ENCODE peak calls at places on chromosome 1, in seven cellular contexts. One of them, this sample, is unnamed. For H3K4me1, the result is how much of the 10 kb centered on the place peaks cover.

GRCh38 chr1:226656201-226656600 is 82.9 kb downstream of the ITPKB start:
- DNase-seq in body of pancreas: peak
- DNase-seq in K562: no peak
- DNase-seq in foreskin keratinocyte: no peak
- DNase-seq in transverse colon: no peak
- DNase-seq in breast epithelium: no peak
- DNase-seq in mesenchymal stem cell: no peak
- DNase-seq in this sample: no peak

GRCh38 chr1:187809547-187809946 is 980.8 kb downstream of the PLA2G4A start:
- DNase-seq in body of pancreas: no peak
- DNase-seq in foreskin keratinocyte: no peak
- DNase-seq in K562: no peak
- DNase-seq in transverse colon: no peak
- DNase-seq in breast epithelium: no peak
- DNase-seq in mesenchymal stem cell: no peak
- DNase-seq in this sample: no peak

GRCh38 chr1:85303440-85304162 is 27.2 kb upstream of the BCL10 start:
- DNase-seq in foreskin keratinocyte: no peak
- DNase-seq in transverse colon: no peak
- DNase-seq in K562: no peak
- DNase-seq in body of pancreas: no peak
- DNase-seq in breast epithelium: no peak
- DNase-seq in mesenchymal stem cell: no peak
- DNase-seq in this sample: no peak

GRCh38 chr1:229107302-229107815 is 163.6 kb upstream of the RAB4A start:
- DNase-seq in transverse colon: no peak
- DNase-seq in breast epithelium: no peak
- DNase-seq in K562: no peak
- DNase-seq in body of pancreas: no peak
- DNase-seq in foreskin keratinocyte: no peak
- DNase-seq in mesenchymal stem cell: no peak
- DNase-seq in this sample: no peak

GRCh38 chr1:226763741-226764264 is 24.7 kb upstream of the ITPKB start:
- DNase-seq in mesenchymal stem cell: peak
- DNase-seq in breast epithelium: no peak
- DNase-seq in transverse colon: no peak
- DNase-seq in K562: no peak
- DNase-seq in body of pancreas: no peak
- DNase-seq in foreskin keratinocyte: peak
- DNase-seq in this sample: peak

GRCh38 chr1:184970691-184971161 is 3.6 kb downstream of the NIBAN1 start:
- DNase-seq in foreskin keratinocyte: no peak
- DNase-seq in transverse colon: no peak
- DNase-seq in breast epithelium: no peak
- DNase-seq in K562: no peak
- DNase-seq in body of pancreas: no peak
- DNase-seq in mesenchymal stem cell: peak
- DNase-seq in this sample: no peak

GRCh38 chr1:168217664-168218063 is 8.1 kb upstream of the SFT2D2 start:
- DNase-seq in K562: no peak
- DNase-seq in foreskin keratinocyte: no peak
- DNase-seq in breast epithelium: no peak
- DNase-seq in transverse colon: no peak
- DNase-seq in body of pancreas: no peak
- DNase-seq in mesenchymal stem cell: no peak
- DNase-seq in this sample: no peak

GRCh38 chr1:27503961-27504587 is 14.1 kb upstream of the WASF2 start:
- DNase-seq in breast epithelium: no peak
- DNase-seq in foreskin keratinocyte: no peak
- DNase-seq in body of pancreas: no peak
- DNase-seq in K562: no peak
- DNase-seq in mesenchymal stem cell: no peak
- DNase-seq in transverse colon: no peak
- DNase-seq in this sample: no peak

GRCh38 chr1:46557403-46557802 is 6.0 kb upstream of the KNCN start:
- DNase-seq in K562: no peak
- DNase-seq in mesenchymal stem cell: no peak
- DNase-seq in foreskin keratinocyte: no peak
- DNase-seq in breast epithelium: no peak
- DNase-seq in body of pancreas: no peak
- DNase-seq in transverse colon: no peak
- DNase-seq in this sample: no peak

GRCh38 chr1:63698001-63698838 is 75.6 kb upstream of the ROR1 start:
- DNase-seq in mesenchymal stem cell: no peak
- DNase-seq in K562: no peak
- DNase-seq in breast epithelium: no peak
- DNase-seq in body of pancreas: peak
- DNase-seq in transverse colon: peak
- DNase-seq in foreskin keratinocyte: no peak
- DNase-seq in this sample: no peak

GRCh38 chr1:120178799-120179419 is 2.6 kb upstream of the SEC22B start:
- DNase-seq in breast epithelium: no peak
- DNase-seq in mesenchymal stem cell: no peak
- DNase-seq in foreskin keratinocyte: no peak
- DNase-seq in body of pancreas: no peak
- DNase-seq in K562: no peak
- DNase-seq in transverse colon: no peak
- DNase-seq in this sample: no peak

GRCh38 chr1:15322648-15323350 is 75.8 kb downstream of the FHAD1 start:
- DNase-seq in K562: peak
- DNase-seq in foreskin keratinocyte: no peak
- DNase-seq in breast epithelium: no peak
- DNase-seq in mesenchymal stem cell: peak
- DNase-seq in body of pancreas: peak
- DNase-seq in transverse colon: peak
- DNase-seq in this sample: no peak

GRCh38 chr1:112697781-112698201 is 9.1 kb downstream of the RHOC start:
- DNase-seq in body of pancreas: no peak
- DNase-seq in transverse colon: no peak
- DNase-seq in K562: peak
- DNase-seq in breast epithelium: no peak
- DNase-seq in foreskin keratinocyte: no peak
- DNase-seq in mesenchymal stem cell: no peak
- DNase-seq in this sample: no peak

GRCh38 chr1:97904528-97904927 is 16.3 kb downstream of the DPYD start:
- DNase-seq in foreskin keratinocyte: no peak
- DNase-seq in mesenchymal stem cell: peak
- DNase-seq in breast epithelium: no peak
- DNase-seq in body of pancreas: no peak
- DNase-seq in transverse colon: no peak
- DNase-seq in K562: no peak
- DNase-seq in this sample: no peak

GRCh38 chr1:151968791-151969399 is 24.8 kb downstream of the S100A10 start:
- DNase-seq in foreskin keratinocyte: no peak
- DNase-seq in transverse colon: no peak
- DNase-seq in body of pancreas: no peak
- DNase-seq in mesenchymal stem cell: no peak
- DNase-seq in breast epithelium: no peak
- DNase-seq in K562: no peak
- DNase-seq in this sample: no peak

GRCh38 chr1:55427576-55427975 is 212.4 kb upstream of the USP24 start:
- DNase-seq in breast epithelium: no peak
- DNase-seq in mesenchymal stem cell: no peak
- DNase-seq in K562: no peak
- DNase-seq in foreskin keratinocyte: no peak
- DNase-seq in body of pancreas: no peak
- DNase-seq in transverse colon: no peak
- DNase-seq in this sample: no peak

GRCh38 chr1:52574594-52574993 is 21.7 kb upstream of the TUT4 start:
- DNase-seq in breast epithelium: no peak
- DNase-seq in foreskin keratinocyte: peak
- DNase-seq in mesenchymal stem cell: peak
- DNase-seq in transverse colon: no peak
- DNase-seq in body of pancreas: no peak
- DNase-seq in K562: no peak
- DNase-seq in this sample: no peak

GRCh38 chr1:78291872-78292271 is 198.9 kb upstream of the PTGFR start:
- DNase-seq in mesenchymal stem cell: no peak
- DNase-seq in body of pancreas: no peak
- DNase-seq in foreskin keratinocyte: no peak
- DNase-seq in transverse colon: no peak
- DNase-seq in breast epithelium: no peak
- DNase-seq in K562: no peak
- DNase-seq in this sample: no peak

GRCh38 chr1:36238433-36238832 is 14.2 kb downstream of the THRAP3 start:
- DNase-seq in transverse colon: no peak
- DNase-seq in breast epithelium: no peak
- DNase-seq in body of pancreas: no peak
- DNase-seq in K562: no peak
- DNase-seq in foreskin keratinocyte: no peak
- DNase-seq in mesenchymal stem cell: peak
- DNase-seq in this sample: no peak

GRCh38 chr1:36236302-36236701 is 12.1 kb downstream of the THRAP3 start:
- DNase-seq in breast epithelium: no peak
- DNase-seq in K562: no peak
- DNase-seq in foreskin keratinocyte: no peak
- DNase-seq in mesenchymal stem cell: no peak
- DNase-seq in transverse colon: no peak
- DNase-seq in body of pancreas: no peak
- DNase-seq in this sample: no peak

DNA sequence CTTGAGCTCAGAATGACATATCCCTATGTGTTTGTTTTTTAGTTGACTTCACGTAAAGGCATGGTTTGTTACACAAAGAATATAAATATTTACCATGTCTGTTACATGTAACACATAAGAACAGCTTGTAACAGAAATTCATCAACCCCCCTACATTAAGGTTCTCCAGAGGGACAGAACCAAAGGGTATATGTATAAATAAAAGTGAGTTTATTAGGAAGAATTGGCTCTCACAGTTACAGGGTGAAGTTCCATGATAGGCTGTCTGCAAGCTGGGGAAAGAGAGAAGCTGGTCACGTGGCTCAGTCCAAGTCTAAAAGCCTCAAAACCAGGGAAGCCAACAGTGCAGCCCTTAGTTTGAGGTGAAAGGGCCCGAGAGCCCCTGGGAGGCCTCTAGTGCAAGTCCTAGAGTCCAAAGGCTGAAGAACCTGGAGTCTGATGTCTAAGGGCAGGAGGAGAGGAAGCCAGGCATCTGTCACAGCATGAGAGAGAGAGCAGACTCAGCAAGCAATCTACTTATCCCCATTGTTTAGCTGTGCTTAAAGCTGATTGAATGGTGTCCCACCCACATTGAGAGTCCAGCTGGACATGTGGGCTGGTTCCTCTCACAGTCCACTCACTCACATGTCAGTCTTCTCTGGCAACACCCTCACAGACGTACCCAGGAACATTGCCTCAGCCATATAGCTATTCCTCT is 15.8 kb downstream of the THRAP3 start:
- DNase-seq in K562: no peak
- DNase-seq in transverse colon: no peak
- DNase-seq in mesenchymal stem cell: peak
- DNase-seq in breast epithelium: no peak
- DNase-seq in body of pancreas: no peak
- DNase-seq in foreskin keratinocyte: no peak
- DNase-seq in this sample: no peak
- H3K27ac ChIP-seq in K562: peak
- H3K27ac ChIP-seq in transverse colon: peak
- H3K27ac ChIP-seq in mesenchymal stem cell: peak
- H3K27ac ChIP-seq in breast epithelium: no peak
- H3K27ac ChIP-seq in body of pancreas: no peak
- H3K27ac ChIP-seq in foreskin keratinocyte: no peak
- H3K27ac ChIP-seq in this sample: no peak

DNA sequence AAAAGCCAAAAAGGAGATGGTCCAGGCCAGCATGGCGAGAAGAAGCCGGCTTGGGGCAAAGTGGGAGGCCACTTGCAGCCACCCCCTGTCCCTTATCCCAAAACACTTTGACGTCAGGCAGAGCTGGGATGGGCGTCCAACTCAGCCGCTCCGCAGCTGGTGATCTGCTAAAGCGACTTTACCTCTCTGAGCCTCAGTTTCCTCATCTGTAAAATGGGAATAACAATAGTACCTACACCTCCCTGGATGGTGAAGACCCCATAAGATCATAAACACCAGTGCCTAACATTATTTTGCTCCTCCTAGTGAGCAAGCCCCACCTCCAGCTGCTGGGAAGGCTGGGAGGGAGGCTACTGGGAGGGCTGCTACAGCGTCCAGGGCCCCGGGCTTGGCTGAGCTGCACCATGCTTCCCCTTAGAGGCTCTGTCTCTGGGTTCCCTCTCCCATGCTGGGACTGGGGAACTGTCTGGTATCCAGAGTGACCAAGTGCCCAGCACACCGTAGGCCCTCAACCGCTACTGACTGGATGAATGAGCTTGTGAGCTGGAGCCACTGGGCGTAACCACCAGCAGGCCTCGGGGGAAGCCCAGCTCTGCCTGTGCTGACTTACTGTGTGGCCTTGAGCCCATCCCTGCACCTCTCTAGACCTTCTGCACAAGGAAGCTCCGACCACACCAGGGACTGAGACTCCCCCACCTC is 18.3 kb downstream of the IFFO2 start:
- DNase-seq in breast epithelium: no peak
- DNase-seq in body of pancreas: no peak
- DNase-seq in foreskin keratinocyte: no peak
- DNase-seq in transverse colon: no peak
- DNase-seq in K562: no peak
- DNase-seq in mesenchymal stem cell: peak
- DNase-seq in this sample: no peak
- H3K4me1 ChIP-seq in breast epithelium: under half
- H3K4me1 ChIP-seq in body of pancreas: half or more
- H3K4me1 ChIP-seq in foreskin keratinocyte: under half
- H3K4me1 ChIP-seq in transverse colon: under half
- H3K4me1 ChIP-seq in K562: under half
- H3K4me1 ChIP-seq in mesenchymal stem cell: half or more
- H3K4me1 ChIP-seq in this sample: under half

DNA sequence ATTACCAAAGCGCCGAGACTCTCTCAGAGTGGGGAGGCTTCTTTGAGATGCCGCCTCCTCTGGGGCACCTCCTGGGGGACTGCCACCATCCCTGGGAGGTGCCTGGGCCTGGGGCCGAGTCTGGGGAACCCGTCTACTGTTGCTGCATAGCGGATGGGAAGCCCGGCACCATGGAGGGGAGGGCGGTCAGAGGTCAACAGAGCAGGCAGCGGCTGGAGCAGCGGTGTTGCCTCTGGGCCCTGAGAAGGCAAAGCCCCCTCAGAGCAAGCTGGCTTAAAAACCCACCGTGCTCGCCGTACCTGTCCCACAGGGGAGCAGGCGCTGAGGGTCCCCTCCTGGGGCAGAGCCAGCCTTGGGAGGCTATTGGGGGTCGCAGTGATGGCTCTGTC is 62.0 kb downstream of the ARHGEF16 start:
- DNase-seq in breast epithelium: no peak
- DNase-seq in mesenchymal stem cell: no peak
- DNase-seq in K562: no peak
- DNase-seq in transverse colon: no peak
- DNase-seq in body of pancreas: no peak
- DNase-seq in foreskin keratinocyte: no peak
- DNase-seq in this sample: no peak
- H3K27ac ChIP-seq in breast epithelium: no peak
- H3K27ac ChIP-seq in mesenchymal stem cell: no peak
- H3K27ac ChIP-seq in K562: no peak
- H3K27ac ChIP-seq in transverse colon: no peak
- H3K27ac ChIP-seq in body of pancreas: no peak
- H3K27ac ChIP-seq in foreskin keratinocyte: no peak
- H3K27ac ChIP-seq in this sample: no peak

DNA sequence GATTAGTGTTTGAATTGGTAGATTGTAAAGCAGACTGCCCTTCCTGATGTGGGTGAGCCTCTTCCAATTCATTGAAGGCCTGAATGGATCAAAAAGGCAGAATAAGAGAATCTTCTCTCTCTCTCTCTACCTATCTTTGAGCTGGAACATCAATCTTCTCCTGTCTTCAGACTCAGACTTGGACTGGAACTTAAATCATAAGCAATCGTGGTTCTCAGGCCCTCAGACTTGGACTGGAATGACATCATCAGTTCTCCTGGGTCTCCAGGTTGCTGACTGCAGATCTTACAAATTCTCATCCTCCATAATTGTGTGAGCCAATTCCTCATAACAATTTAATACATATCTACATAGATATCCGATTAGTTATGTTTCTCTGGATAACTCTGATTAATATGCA is 66.8 kb downstream of the IER5 start:
- DNase-seq in foreskin keratinocyte: no peak
- DNase-seq in K562: no peak
- DNase-seq in transverse colon: no peak
- DNase-seq in breast epithelium: no peak
- DNase-seq in mesenchymal stem cell: no peak
- DNase-seq in body of pancreas: no peak
- DNase-seq in this sample: no peak
- H3K4me1 ChIP-seq in foreskin keratinocyte: under half
- H3K4me1 ChIP-seq in K562: under half
- H3K4me1 ChIP-seq in transverse colon: under half
- H3K4me1 ChIP-seq in breast epithelium: under half
- H3K4me1 ChIP-seq in mesenchymal stem cell: under half
- H3K4me1 ChIP-seq in body of pancreas: under half
- H3K4me1 ChIP-seq in this sample: under half